ENCODE peak calls at places on chromosome 22, in five cellular contexts. Y is dorsolateral prefrontal cortex, D is fibroblast of pulmonary artery, E is esophagus muscularis mucosa, S is cardiac fibroblast. K is an unnamed sample.

GRCh38 chr22:40951795-40952602 is 821 bp downstream of the RBX1 start:
- DNase-seq in Y (no peak), D (peak), E (no peak), S (no peak), K (no peak)

GRCh38 chr22:40348025-40348658 is 1.8 kb downstream of the ADSL start:
- DNase-seq in Y (peak), D (peak), E (no peak), S (peak), K (no peak)

GRCh38 chr22:49966041-49966715 is 5.6 kb downstream of the PIM3 start:
- DNase-seq in Y (peak), D (no peak), E (no peak), S (no peak), K (no peak)

GRCh38 chr22:43867839-43868652 is 5.7 kb upstream of the SULT4A1 start:
- DNase-seq in Y (peak), D (peak), E (no peak), S (peak), K (peak)

GRCh38 chr22:22682807-22683667 is 38.6 kb downstream of the GGTLC2 start:
- DNase-seq in Y (no peak), D (peak), E (no peak), S (peak), K (no peak)

GRCh38 chr22:29056472-29056871 is 5.2 kb downstream of the C22orf31 start:
- DNase-seq in Y (no peak), D (no peak), E (no peak), S (no peak), K (no peak)

GRCh38 chr22:45006101-45006872 is 3.5 kb downstream of the PHF21B start:
- DNase-seq in Y (peak), D (no peak), E (no peak), S (no peak), K (no peak)

GRCh38 chr22:29816128-29816527 is 21.9 kb downstream of the ASCC2 start:
- DNase-seq in Y (no peak), D (no peak), E (no peak), S (no peak), K (no peak)

GRCh38 chr22:44289429-44290171 is 23.2 kb downstream of the SHISAL1 start:
- DNase-seq in Y (no peak), D (no peak), E (no peak), S (no peak), K (no peak)

GRCh38 chr22:49643466-49643865 is 184.2 kb downstream of the BRD1 start:
- DNase-seq in Y (no peak), D (no peak), E (no peak), S (no peak), K (no peak)

GRCh38 chr22:29625090-29625825 is 21.8 kb downstream of the NF2 start:
- DNase-seq in Y (peak), D (peak), E (no peak), S (peak), K (peak)

GRCh38 chr22:41178425-41178975 is 26.6 kb upstream of the L3MBTL2 start:
- DNase-seq in Y (peak), D (no peak), E (no peak), S (no peak), K (no peak)

GRCh38 chr22:49767355-49768062 is 60.2 kb downstream of the BRD1 start:
- DNase-seq in Y (peak), D (peak), E (no peak), S (peak), K (peak)

GRCh38 chr22:20105456-20106204 is 10.3 kb upstream of the RANBP1 start:
- DNase-seq in Y (no peak), D (no peak), E (no peak), S (no peak), K (no peak)

GRCh38 chr22:41247703-41248102 is 7.0 kb upstream of the CHADL start:
- DNase-seq in Y (no peak), D (no peak), E (no peak), S (no peak), K (no peak)

GRCh38 chr22:19734163-19734562 is 10.8 kb downstream of the GP1BB start:
- DNase-seq in Y (no peak), D (no peak), E (no peak), S (no peak), K (no peak)

GRCh38 chr22:43035250-43035649 is 20.3 kb upstream of the PACSIN2 start:
- DNase-seq in Y (no peak), D (no peak), E (no peak), S (no peak), K (no peak)

GRCh38 chr22:46557736-46558480 is 20.5 kb upstream of the CELSR1 start:
- DNase-seq in Y (no peak), D (no peak), E (no peak), S (no peak), K (no peak)

GRCh38 chr22:37416806-37417205 is 10.5 kb downstream of the ELFN2 start:
- DNase-seq in Y (peak), D (no peak), E (no peak), S (no peak), K (no peak)

GRCh38 chr22:23847310-23847920 is 8.6 kb upstream of the DERL3 start:
- DNase-seq in Y (no peak), D (no peak), E (no peak), S (no peak), K (no peak)

GRCh38 chr22:29152381-29153138 is 53.1 kb upstream of the EMID1 start:
- DNase-seq in Y (peak), D (peak), E (no peak), S (no peak), K (no peak)

GRCh38 chr22:47388331-47388730 is 625.9 kb downstream of the TBC1D22A start:
- DNase-seq in Y (no peak), D (no peak), E (no peak), S (no peak), K (no peak)

GRCh38 chr22:38129856-38130255 is 19.4 kb upstream of the BAIAP2L2 start:
- DNase-seq in Y (no peak), D (no peak), E (no peak), S (no peak), K (no peak)

GRCh38 chr22:29126670-29127069 is 53.8 kb downstream of the KREMEN1 start:
- DNase-seq in Y (no peak), D (no peak), E (no peak), S (no peak), K (no peak)

GRCh38 chr22:45090364-45090960 is 73.3 kb upstream of the NUP50 start:
- DNase-seq in Y (no peak), D (no peak), E (no peak), S (peak), K (no peak)

GRCh38 chr22:47626428-47627390 is 864.3 kb downstream of the TBC1D22A start:
- DNase-seq in Y (no peak), D (no peak), E (peak), S (no peak), K (no peak)

GRCh38 chr22:28923826-28924732 is 40.7 kb downstream of the ZNRF3 start:
- DNase-seq in Y (peak), D (no peak), E (no peak), S (no peak), K (peak)

GRCh38 chr22:49487950-49488349 is 339.7 kb downstream of the BRD1 start:
- DNase-seq in Y (no peak), D (no peak), E (no peak), S (no peak), K (no peak)

GRCh38 chr22:44090571-44090905 is 66.4 kb downstream of the PARVB start:
- DNase-seq in Y (no peak), D (no peak), E (no peak), S (no peak), K (no peak)

GRCh38 chr22:16969508-16970327 is 38.3 kb downstream of the GAB4 start:
- DNase-seq in Y (no peak), D (no peak), E (peak), S (no peak), K (no peak)

GRCh38 chr22:25680949-25681348 is 61.0 kb upstream of the MYO18B start:
- DNase-seq in Y (no peak), D (no peak), E (no peak), S (no peak), K (no peak)

GRCh38 chr22:49310354-49310753 is 517.3 kb downstream of the BRD1 start:
- DNase-seq in Y (no peak), D (no peak), E (peak), S (no peak), K (no peak)

GRCh38 chr22:44158766-44159165 is 22.0 kb upstream of the PARVG start:
- DNase-seq in Y (no peak), D (no peak), E (no peak), S (no peak), K (no peak)

GRCh38 chr22:25626146-25626992 is 61.9 kb downstream of the GRK3 start:
- DNase-seq in Y (no peak), D (no peak), E (peak), S (no peak), K (no peak)

GRCh38 chr22:40509401-40510134 is 127.0 kb downstream of the MRTFA start:
- DNase-seq in Y (no peak), D (peak), E (no peak), S (peak), K (peak)

GRCh38 chr22:31083377-31083768 is 2.3 kb downstream of the SMTN start:
- DNase-seq in Y (no peak), D (no peak), E (no peak), S (no peak), K (no peak)

GRCh38 chr22:31080848-31081649 is at the start of gene SMTN:
- DNase-seq in Y (peak), D (peak), E (peak), S (peak), K (peak)

GRCh38 chr22:31080164-31080847 is 812 bp upstream of the SMTN start:
- DNase-seq in Y (no peak), D (no peak), E (no peak), S (no peak), K (no peak)

GRCh38 chr22:31082606-31083376 is 1.7 kb downstream of the SMTN start:
- DNase-seq in Y (no peak), D (peak), E (no peak), S (peak), K (no peak)

DNA sequence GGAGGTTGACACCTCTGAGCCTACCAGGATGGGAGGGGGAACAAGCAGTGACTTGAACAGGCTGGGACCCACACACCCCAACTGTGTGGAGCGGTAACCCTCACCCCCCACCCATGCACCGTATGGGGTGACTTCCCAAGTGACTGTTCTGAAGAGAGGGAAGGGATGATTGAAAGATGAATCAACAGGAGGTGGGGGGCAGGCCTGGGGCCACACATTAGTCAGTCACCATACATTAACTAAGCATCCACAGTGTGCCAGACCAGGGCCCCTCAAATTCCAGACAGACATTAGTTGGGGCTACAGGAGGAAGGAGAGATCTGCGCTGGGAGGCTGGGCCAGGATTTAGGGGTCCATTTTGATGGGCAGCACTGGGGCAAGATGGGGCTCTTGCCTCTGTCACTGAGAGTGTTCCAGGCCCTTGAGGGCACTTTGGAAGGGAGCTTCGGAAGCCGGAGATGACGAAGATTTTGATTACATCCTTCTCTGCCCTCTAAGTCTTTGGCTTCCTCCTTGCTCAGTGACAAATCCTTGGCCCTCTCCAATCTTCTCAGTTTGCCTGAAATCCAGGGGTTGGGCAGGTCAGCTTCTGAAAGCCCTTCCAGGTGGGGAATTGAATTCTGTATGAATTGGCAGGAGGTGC is 966 bp downstream of the SMTN start:
- DNase-seq in Y (no peak), D (no peak), E (no peak), S (peak), K (no peak)
- H3K4me3 ChIP-seq in Y (peak), D (peak), E (peak), S (peak), K (peak)

GRCh38 chr22:36395922-36396321 is 8.2 kb upstream of the MYH9 start:
- DNase-seq in Y (no peak), D (peak), E (no peak), S (peak), K (no peak)

GRCh38 chr22:36397767-36398093 is 10.0 kb upstream of the MYH9 start:
- DNase-seq in Y (no peak), D (no peak), E (no peak), S (no peak), K (no peak)

GRCh38 chr22:36398602-36399472 is 11.1 kb upstream of the MYH9 start:
- DNase-seq in Y (no peak), D (peak), E (no peak), S (peak), K (no peak)

GRCh38 chr22:36397081-36397766 is 9.5 kb upstream of the MYH9 start:
- DNase-seq in Y (no peak), D (peak), E (no peak), S (peak), K (no peak)

DNA sequence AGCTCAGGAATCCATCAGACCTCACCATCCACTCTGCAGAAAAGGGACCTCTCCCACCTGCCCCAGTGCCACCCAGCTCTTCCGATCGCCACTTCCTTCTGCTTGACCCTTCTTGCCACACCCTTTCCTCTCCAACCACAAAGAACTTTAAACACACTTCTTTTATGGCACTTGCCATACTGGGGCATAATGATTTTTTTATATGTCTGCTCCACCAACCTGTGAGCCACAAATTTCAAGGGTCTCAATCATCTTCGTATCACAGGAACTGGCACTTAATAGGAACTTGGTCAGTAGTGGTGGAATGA is 11.7 kb upstream of the MYH9 start:
- DNase-seq in Y (no peak), D (no peak), E (no peak), S (no peak), K (no peak)
- TF ChIP-seq CTCF in Y (no peak), D (no peak), E (no peak), S (no peak), K (no peak)

GRCh38 chr22:39277135-39277607 is 32.4 kb upstream of the PDGFB start:
- DNase-seq in Y (no peak), D (peak), E (no peak), S (peak), K (no peak)
- H3K4me3 ChIP-seq in Y (no peak), D (no peak), E (no peak), S (no peak), K (no peak)

GRCh38 chr22:36097880-36098279 is 62.7 kb downstream of the APOL3 start:
- DNase-seq in Y (no peak), D (no peak), E (no peak), S (peak), K (no peak)
- TF ChIP-seq CTCF in Y (no peak), D (no peak), E (no peak), S (no peak), K (no peak)

DNA sequence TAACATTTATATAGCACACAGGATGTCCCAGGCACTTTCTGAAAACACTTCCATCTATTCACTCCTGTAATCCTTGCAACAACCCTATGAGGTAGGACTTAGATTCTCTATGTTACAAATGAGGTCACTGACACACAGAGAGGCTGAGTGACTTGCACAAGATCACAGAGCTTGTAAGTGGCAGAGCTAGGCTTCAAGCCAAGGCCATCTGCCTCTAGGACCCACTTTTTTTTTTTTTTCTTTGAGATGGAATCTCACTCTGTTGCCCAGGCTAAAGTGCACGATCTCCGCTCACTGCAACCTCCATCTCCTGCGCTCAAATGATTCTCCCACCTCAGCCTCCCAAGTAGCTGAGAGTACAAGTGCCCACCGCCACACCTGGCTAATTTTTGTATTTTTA is 18.4 kb upstream of the MYH9 start:
- DNase-seq in Y (no peak), D (no peak), E (no peak), S (peak), K (no peak)
- H3K4me3 ChIP-seq in Y (no peak), D (no peak), E (no peak), S (no peak), K (no peak)

K was measured in astrocyte of the cerebellum.